ENCODE peak calls at places on chromosomes 7 and 10, in seven cellular contexts. N, U, L, Q, I, G and C are unnamed samples.

GRCh38 chr7:70545214-70545613 is 586.7 kb upstream of the GALNT17 start:
- DNase-seq in N (no peak), U (no peak), L (no peak), Q (no peak), I (no peak), G (no peak), C (peak)

GRCh38 chr10:6174201-6174874 is 28.4 kb upstream of the PFKFB3 start:
- DNase-seq in N (no peak), U (no peak), L (peak), Q (no peak), I (no peak), G (no peak), C (no peak)

GRCh38 chr10:31853629-31854028 is 75.0 kb downstream of the ARHGAP12 start:
- DNase-seq in N (no peak), U (no peak), L (no peak), Q (no peak), I (no peak), G (no peak), C (no peak)

GRCh38 chr10:72334196-72334831 is 20.4 kb downstream of the DNAJB12 start:
- DNase-seq in N (peak), U (peak), L (peak), Q (peak), I (peak), G (no peak), C (peak)

GRCh38 chr7:15560968-15561367 is 847 bp downstream of the AGMO start:
- DNase-seq in N (no peak), U (no peak), L (no peak), Q (no peak), I (no peak), G (no peak), C (no peak)

GRCh38 chr10:6916601-6917000 is 336.5 kb upstream of the PRKCQ start:
- DNase-seq in N (no peak), U (no peak), L (no peak), Q (no peak), I (no peak), G (no peak), C (no peak)

GRCh38 chr7:136114966-136115762 is 138.0 kb upstream of the MTPN start:
- DNase-seq in N (peak), U (peak), L (peak), Q (peak), I (peak), G (peak), C (peak)

GRCh38 chr7:12436896-12437535 is 33.4 kb upstream of the VWDE start:
- DNase-seq in N (no peak), U (peak), L (no peak), Q (peak), I (peak), G (no peak), C (peak)

GRCh38 chr7:73978681-73979563 is 49.1 kb upstream of the ELN start:
- DNase-seq in N (peak), U (peak), L (peak), Q (peak), I (no peak), G (peak), C (peak)

GRCh38 chr10:124150189-124150806 is 56.9 kb upstream of the CHST15 start:
- DNase-seq in N (peak), U (peak), L (no peak), Q (no peak), I (no peak), G (no peak), C (peak)

GRCh38 chr7:148151778-148152177 is 438.8 kb upstream of the C7orf33 start:
- DNase-seq in N (no peak), U (no peak), L (peak), Q (no peak), I (no peak), G (no peak), C (no peak)

GRCh38 chr10:112915590-112916572 is 34.2 kb upstream of the TCF7L2 start:
- DNase-seq in N (peak), U (no peak), L (no peak), Q (no peak), I (no peak), G (no peak), C (no peak)

GRCh38 chr10:124688366-124688765 is 55.8 kb downstream of the FAM53B start:
- DNase-seq in N (no peak), U (no peak), L (no peak), Q (no peak), I (no peak), G (no peak), C (no peak)

GRCh38 chr7:115135769-115136410 is 214.0 kb downstream of the MDFIC start:
- DNase-seq in N (no peak), U (peak), L (no peak), Q (no peak), I (no peak), G (no peak), C (peak)

GRCh38 chr10:22666287-22667092 is 47.9 kb downstream of the PIP4K2A start:
- DNase-seq in N (peak), U (no peak), L (no peak), Q (no peak), I (no peak), G (no peak), C (peak)

GRCh38 chr7:121069346-121070100 is 81.0 kb downstream of the CPED1 start:
- DNase-seq in N (no peak), U (no peak), L (no peak), Q (no peak), I (no peak), G (no peak), C (no peak)

GRCh38 chr10:78188459-78188858 is 154.8 kb downstream of the RPS24 start:
- DNase-seq in N (no peak), U (no peak), L (no peak), Q (no peak), I (no peak), G (no peak), C (no peak)

GRCh38 chr10:75431180-75432111 is at the start of gene LRMDA:
- DNase-seq in N (no peak), U (peak), L (no peak), Q (no peak), I (no peak), G (no peak), C (no peak)